ENCODE peak calls at places on chromosome 14, in six cellular contexts. P is A673; A is glomerular endothelial cell; U is hepatocyte; B is stimulated activated naive CD8-positive, alpha-beta T cell treated with anti-CD3 and anti-CD28 coated beads, Interleukin-15, Interleukin-2, amounts not matched to agents 100 U/mL and 50 U/mL, for 24 hours; Y is Calu3. J is an unnamed sample.

GRCh38 chr14:28821993-28822392 is 55.4 kb downstream of the FOXG1 start:
- DNase-seq in P (no peak), A (no peak), U (no peak), B (no peak), Y (no peak), J (no peak)

GRCh38 chr14:55588259-55588699 is 8.3 kb downstream of the KTN1 start:
- DNase-seq in P (no peak), A (no peak), U (no peak), B (no peak), Y (no peak), J (no peak)

GRCh38 chr14:76500011-76500410 is 124.1 kb downstream of the ESRRB start:
- DNase-seq in P (no peak), A (no peak), U (no peak), B (no peak), Y (no peak), J (no peak)

GRCh38 chr14:39212034-39212433 is 21.7 kb upstream of the MIA2 start:
- DNase-seq in P (no peak), A (no peak), U (no peak), B (no peak), Y (peak; percentile 24), J (no peak)

GRCh38 chr14:85625925-85626585 is 96.1 kb downstream of the FLRT2 start:
- DNase-seq in P (no peak), A (no peak), U (no peak), B (no peak), Y (no peak), J (no peak)

GRCh38 chr14:68939893-68940613 is 39.0 kb downstream of the ACTN1 start:
- DNase-seq in P (peak; percentile 89), A (peak; percentile 72), U (peak; percentile 80), B (no peak), Y (peak; percentile 86), J (peak; percentile 15)

GRCh38 chr14:23364164-23364571 is 804 bp downstream of the EFS start:
- DNase-seq in P (peak; percentile 35), A (no peak), U (peak; percentile 42), B (no peak), Y (no peak), J (no peak)

GRCh38 chr14:95039993-95040348 is 117.4 kb downstream of the DICER1 start:
- DNase-seq in P (no peak), A (no peak), U (no peak), B (no peak), Y (no peak), J (no peak)

GRCh38 chr14:37618498-37619041 is 23.1 kb downstream of the TTC6 start:
- DNase-seq in P (no peak), A (no peak), U (no peak), B (no peak), Y (no peak), J (peak; percentile 30)

GRCh38 chr14:102998393-102998792 is 59.0 kb downstream of the CDC42BPB start:
- DNase-seq in P (no peak), A (no peak), U (peak; percentile 39), B (no peak), Y (no peak), J (no peak)

GRCh38 chr14:65487783-65488578 is 75.5 kb downstream of the FUT8 start:
- DNase-seq in P (no peak), A (no peak), U (no peak), B (no peak), Y (no peak), J (no peak)

GRCh38 chr14:31489680-31490079 is 1.8 kb upstream of the GPR33 start:
- DNase-seq in P (no peak), A (no peak), U (no peak), B (no peak), Y (no peak), J (no peak)

GRCh38 chr14:100529561-100530031 is 57.6 kb downstream of the BEGAIN start:
- DNase-seq in P (no peak), A (no peak), U (peak; percentile 2), B (no peak), Y (no peak), J (no peak)

GRCh38 chr14:75259510-75259855 is 19.1 kb upstream of the FOS start:
- DNase-seq in P (peak; percentile 77), A (no peak), U (peak; percentile 62), B (no peak), Y (no peak), J (no peak)

GRCh38 chr14:72618424-72618823 is 275.5 kb downstream of the DPF3 start:
- DNase-seq in P (no peak), A (no peak), U (no peak), B (no peak), Y (no peak), J (no peak)

GRCh38 chr14:92956961-92957360 is 34.0 kb downstream of the CHGA start:
- DNase-seq in P (no peak), A (no peak), U (no peak), B (no peak), Y (no peak), J (no peak)

GRCh38 chr14:38290601-38291190 is 34.8 kb upstream of the CLEC14A start:
- DNase-seq in P (peak; percentile 46), A (peak; percentile 99), U (peak; percentile 17), B (no peak), Y (no peak), J (no peak)

GRCh38 chr14:105945891-105946290 is 419.5 kb downstream of the TMEM121 start:
- DNase-seq in P (peak; percentile 15), A (no peak), U (no peak), B (peak; percentile 41), Y (peak; percentile 61), J (peak; percentile 6)

GRCh38 chr14:70149766-70150165 is 39.0 kb downstream of the SLC8A3 start:
- DNase-seq in P (no peak), A (no peak), U (no peak), B (no peak), Y (no peak), J (no peak)

GRCh38 chr14:96638041-96638855 is 136.1 kb downstream of the PAPOLA start:
- DNase-seq in P (no peak), A (no peak), U (no peak), B (no peak), Y (no peak), J (no peak)

GRCh38 chr14:48243900-48244299 is 568.5 kb upstream of the MDGA2 start:
- DNase-seq in P (no peak), A (no peak), U (no peak), B (no peak), Y (no peak), J (no peak)

GRCh38 chr14:91380610-91381371 is 36.8 kb downstream of the CCDC88C start:
- DNase-seq in P (peak; percentile 99), A (no peak), U (peak; percentile 36), B (no peak), Y (no peak), J (no peak)

GRCh38 chr14:74135386-74135785 is 50.6 kb downstream of the LIN52 start:
- DNase-seq in P (no peak), A (no peak), U (no peak), B (no peak), Y (no peak), J (no peak)

GRCh38 chr14:69535230-69535848 is 39.3 kb downstream of the CCDC177 start:
- DNase-seq in P (peak; percentile 66), A (no peak), U (peak; percentile 72), B (no peak), Y (peak; percentile 52), J (peak; percentile 29)

GRCh38 chr14:52241102-52241793 is 26.2 kb upstream of the PTGDR start:
- DNase-seq in P (no peak), A (no peak), U (no peak), B (no peak), Y (no peak), J (no peak)

GRCh38 chr14:59189281-59189821 is 884 bp downstream of the DAAM1 start:
- DNase-seq in P (peak; percentile 22), A (no peak), U (peak; percentile 54), B (peak; percentile 49), Y (peak; percentile 30), J (peak; percentile 26)